ENCODE peak calls at places on chromosomes 2 and 18, in five cellular contexts. E, S, G, D and O are unnamed samples.

GRCh38 chr2:74333175-74333574 is 10.0 kb downstream of the SLC4A5 start:
- DNase-seq in G (no peak), S (no peak), D (peak; percentile 19), E (peak; percentile 22), O (no peak)

GRCh38 chr18:3354506-3354905 is 92.6 kb downstream of the MYL12B start:
- DNase-seq in E (no peak), S (no peak), G (no peak), D (no peak), O (no peak)

GRCh38 chr2:111190816-111191540 is 70.3 kb downstream of the BCL2L11 start:
- DNase-seq in G (no peak), S (no peak), E (no peak), D (no peak), O (no peak)

GRCh38 chr2:165582409-165582808 is 112.9 kb downstream of the CSRNP3 start:
- DNase-seq in G (no peak), D (no peak), E (no peak), S (no peak), O (no peak)

GRCh38 chr2:38178556-38179419 is 102.8 kb upstream of the CYP1B1 start:
- DNase-seq in S (peak; percentile 70), E (no peak), D (no peak), G (no peak), O (no peak)

GRCh38 chr2:63424329-63425078 is 163.8 kb downstream of the WDPCP start:
- DNase-seq in D (peak; percentile 56), G (no peak), S (no peak), E (peak; percentile 30), O (no peak)

GRCh38 chr2:17160594-17160993 is 357.6 kb downstream of the RAD51AP2 start:
- DNase-seq in G (no peak), D (no peak), S (no peak), E (no peak), O (no peak)

GRCh38 chr18:58516514-58517285 is 112.2 kb downstream of the ALPK2 start:
- DNase-seq in D (no peak), E (no peak), S (no peak), G (no peak), O (no peak)

GRCh38 chr18:60372598-60372997 is at the start of gene MC4R:
- DNase-seq in G (no peak), D (peak; percentile 48), E (peak; percentile 77), S (no peak), O (no peak)

GRCh38 chr2:118250463-118250862 is 162.2 kb downstream of the INSIG2 start:
- DNase-seq in D (peak; percentile 29), G (no peak), S (no peak), E (no peak), O (no peak)

GRCh38 chr2:61173116-61173515 is 11.1 kb downstream of the C2orf74 start:
- DNase-seq in E (no peak), G (no peak), S (no peak), D (no peak), O (no peak)

GRCh38 chr18:26655614-26656400 is 107.5 kb upstream of the KCTD1 start:
- DNase-seq in E (peak; percentile 81), G (peak; percentile 49), S (peak; percentile 79), D (no peak), O (no peak)

GRCh38 chr2:205245652-205246051 is 436.6 kb upstream of the NRP2 start:
- DNase-seq in S (no peak), E (no peak), G (no peak), D (no peak), O (no peak)

GRCh38 chr2:152676461-152676860 is 40.8 kb downstream of the PRPF40A start:
- DNase-seq in E (no peak), S (no peak), D (no peak), G (no peak), O (no peak)

GRCh38 chr2:112045446-112046014 is 9.5 kb upstream of the TMEM87B start:
- DNase-seq in E (no peak), G (no peak), S (no peak), D (no peak), O (no peak)

GRCh38 chr2:11481789-11482472 is 16.0 kb upstream of the E2F6 start:
- DNase-seq in S (no peak), E (no peak), G (no peak), D (no peak), O (no peak)

GRCh38 chr18:80010551-80010906 is 22.2 kb upstream of the TXNL4A start:
- DNase-seq in S (peak; percentile 87), G (no peak), E (no peak), D (no peak), O (no peak)

GRCh38 chr2:189407161-189407943 is 33.9 kb upstream of the WDR75 start:
- DNase-seq in G (no peak), S (no peak), D (no peak), E (peak; percentile 44), O (no peak)

GRCh38 chr2:226159875-226160479 is 639.6 kb downstream of the IRS1 start:
- DNase-seq in E (no peak), S (no peak), D (no peak), G (no peak), O (no peak)

GRCh38 chr2:26913599-26914285 is 56.7 kb upstream of the MAPRE3 start:
- DNase-seq in G (no peak), S (no peak), D (no peak), E (no peak), O (no peak)

GRCh38 chr2:203594541-203594940 is 59.4 kb upstream of the RAPH1 start:
- DNase-seq in G (no peak), E (no peak), D (no peak), S (no peak), O (no peak)

GRCh38 chr2:158797963-158798700 is 3.0 kb downstream of the DAPL1 start:
- DNase-seq in G (no peak), D (no peak), S (no peak), E (no peak), O (no peak)

GRCh38 chr18:13313006-13313661 is 94.6 kb downstream of the LDLRAD4 start:
- DNase-seq in G (no peak), D (no peak), E (no peak), S (no peak), O (no peak)

GRCh38 chr2:220224711-220225519 is 597.5 kb downstream of the SLC4A3 start:
- DNase-seq in E (no peak), D (no peak), S (no peak), G (no peak), O (no peak)

GRCh38 chr18:26453370-26454030 is 94.9 kb downstream of the KCTD1 start:
- DNase-seq in D (no peak), S (no peak), E (peak; percentile 43), G (no peak), O (no peak)

GRCh38 chr2:240339411-240340360 is 95.8 kb upstream of the GPC1 start:
- DNase-seq in G (no peak), S (no peak), E (no peak), D (no peak), O (no peak)

GRCh38 chr2:85234879-85235278 is 92.9 kb downstream of the TGOLN2 start:
- DNase-seq in E (no peak), G (no peak), S (no peak), D (no peak), O (no peak)

GRCh38 chr2:19706332-19706731 is 195.5 kb downstream of the TTC32 start:
- DNase-seq in G (no peak), D (no peak), S (no peak), E (no peak), O (no peak)

GRCh38 chr2:20071397-20072383 is 20.3 kb upstream of the LAPTM4A start:
- DNase-seq in G (no peak), S (peak; percentile 85), D (no peak), E (peak; percentile 80), O (no peak)

GRCh38 chr2:110143982-110144381 is 28.4 kb upstream of the MALL start:
- DNase-seq in E (no peak), D (no peak), G (no peak), S (no peak), O (no peak)

GRCh38 chr18:48939368-48940097 is 11.2 kb downstream of the SMAD7 start:
- DNase-seq in D (no peak), S (no peak), G (no peak), E (no peak), O (peak; percentile 84)

GRCh38 chr18:67433971-67434370 is 82.5 kb downstream of the DSEL start:
- DNase-seq in D (no peak), S (no peak), E (no peak), G (no peak), O (no peak)

GRCh38 chr2:190972846-190973245 is 41.1 kb downstream of the STAT1 start:
- DNase-seq in G (no peak), D (no peak), E (no peak), S (no peak), O (no peak)

GRCh38 chr2:14324308-14324707 is 308.2 kb upstream of the LRATD1 start:
- DNase-seq in D (no peak), S (no peak), E (no peak), G (no peak), O (no peak)

GRCh38 chr2:181570833-181571661 is 85.9 kb downstream of the CERKL start:
- DNase-seq in E (no peak), D (no peak), G (no peak), S (no peak), O (no peak)
- H3K4me3 ChIP-seq in E (no peak overlapping the region), D (no peak overlapping the region), G (no peak overlapping the region), S (no peak overlapping the region), O (no peak overlapping the region)

DNA sequence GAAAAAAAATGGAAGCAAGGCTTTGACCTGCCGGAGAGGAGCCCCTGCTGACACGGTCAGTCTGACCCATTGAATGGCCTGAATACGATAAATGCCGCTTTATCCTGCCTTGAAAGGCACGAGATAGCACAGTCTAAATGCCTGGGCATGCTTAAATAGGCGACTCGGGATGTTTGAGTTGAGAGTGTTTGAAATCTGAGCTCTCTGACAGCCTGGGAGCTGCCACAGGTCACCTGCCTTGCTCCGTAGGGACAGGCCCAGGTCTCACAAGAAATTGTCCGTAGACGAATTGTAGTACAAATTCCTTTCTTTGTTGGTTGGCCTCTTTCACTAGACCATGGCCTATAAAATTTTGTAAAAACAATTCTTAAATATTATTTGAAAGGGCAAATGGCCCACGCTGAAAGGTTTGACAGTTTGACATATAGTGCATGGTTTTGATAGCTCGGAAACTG is 72.8 kb downstream of the MEIS1 start:
- DNase-seq in D (no peak), G (peak; percentile 32), S (no peak), E (no peak), O (no peak)
- TF ChIP-seq POLR2AphosphoS5 in D (no peak), G (no peak), S (no peak), E (no peak), O (no peak)

DNA sequence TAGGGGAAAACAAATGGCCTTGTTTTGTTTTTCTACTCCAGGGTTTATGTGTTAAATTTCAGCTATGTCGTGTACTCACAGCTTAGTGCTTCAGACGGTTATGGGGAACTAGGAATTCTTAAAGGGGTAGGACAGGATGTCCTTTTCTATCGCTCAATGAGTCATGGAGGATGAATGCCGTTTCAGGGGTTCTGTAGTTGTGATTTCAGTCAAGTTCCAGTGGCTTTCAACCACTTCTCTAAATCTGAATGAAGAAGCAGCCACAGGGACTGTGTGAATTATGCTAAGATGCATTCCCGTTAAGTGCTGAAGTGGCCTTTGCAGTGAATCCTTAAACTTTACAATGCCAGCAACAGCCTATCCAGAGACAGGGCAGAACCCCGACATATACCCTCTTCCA is 1231.7 kb upstream of the ZEB2 start:
- DNase-seq in E (no peak), G (no peak), S (no peak), D (no peak), O (no peak)
- H3K4me3 ChIP-seq in E (no peak overlapping the region), G (no peak overlapping the region), S (no peak overlapping the region), D (no peak overlapping the region), O (no peak overlapping the region)

DNA sequence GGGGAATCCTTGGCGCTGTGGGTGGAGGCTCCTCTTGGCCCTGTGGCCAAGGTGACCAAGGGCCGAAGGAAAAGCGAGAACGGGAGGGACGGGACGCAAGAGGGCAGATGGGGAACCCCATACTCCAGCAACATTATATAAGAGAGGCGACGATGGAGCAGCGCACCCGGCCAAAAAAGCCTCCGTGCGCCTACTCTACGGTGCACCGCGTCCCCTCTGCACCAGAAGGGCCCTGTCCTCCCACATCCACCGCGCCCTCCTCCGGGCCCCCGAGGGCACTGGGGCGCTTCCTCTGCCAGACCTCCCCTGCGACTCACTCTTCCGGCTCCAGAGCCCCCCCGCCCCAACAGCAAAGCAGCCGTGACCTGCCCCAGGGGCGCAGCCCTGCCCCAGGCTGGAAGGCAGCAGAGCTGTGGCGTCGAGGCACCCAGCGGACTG is 106.1 kb upstream of the CD302 start:
- DNase-seq in S (no peak), E (no peak), G (no peak), D (no peak), O (peak; percentile 93)
- TF ChIP-seq POLR2AphosphoS5 in S (no peak), E (no peak), G (no peak), D (no peak), O (no peak)